ENCODE peak calls at places on chromosome 14, in four cellular contexts. B, D, O and W are unnamed samples.

GRCh38 chr14:77151918-77152588 is 10.5 kb upstream of the ZDHHC22 start:
- DNase-seq in B (peak; percentile 42), D (no peak), O (no peak), W (no peak)

GRCh38 chr14:60247994-60248696 is 876 bp upstream of the PPM1A start:
- DNase-seq in B (peak; percentile 94), O (peak; percentile 80), D (peak; percentile 93), W (peak; percentile 98)

GRCh38 chr14:53035796-53036195 is 84.9 kb upstream of the FERMT2 start:
- DNase-seq in B (no peak), D (no peak), O (no peak), W (no peak)

GRCh38 chr14:44803239-44803905 is 158.4 kb downstream of the KLHL28 start:
- DNase-seq in B (peak; percentile 31), O (no peak), D (no peak), W (peak; percentile 69)

GRCh38 chr14:22448035-22448904 is 140.8 kb downstream of the DAD1 start:
- DNase-seq in O (no peak), B (no peak), D (no peak), W (no peak)

GRCh38 chr14:33184587-33184986 is 245.9 kb downstream of the NPAS3 start:
- DNase-seq in O (peak; percentile 4), B (no peak), D (no peak), W (no peak)

GRCh38 chr14:32629146-32629545 is 300.0 kb downstream of the AKAP6 start:
- DNase-seq in B (no peak), O (no peak), D (no peak), W (no peak)

GRCh38 chr14:98137626-98138025 is 1134.4 kb downstream of the BCL11B start:
- DNase-seq in O (no peak), D (no peak), B (no peak), W (no peak)

GRCh38 chr14:65208548-65208947 is 106.2 kb upstream of the MAX start:
- DNase-seq in D (no peak), O (no peak), B (no peak), W (no peak)

GRCh38 chr14:87409401-87409800 is 583.6 kb downstream of the GALC start:
- DNase-seq in B (no peak), D (no peak), O (no peak), W (no peak)

GRCh38 chr14:79842270-79842669 is 369.0 kb downstream of the DIO2 start:
- DNase-seq in D (no peak), O (peak; percentile 46), B (no peak), W (no peak)

GRCh38 chr14:79514700-79515099 is 696.6 kb downstream of the DIO2 start:
- DNase-seq in D (no peak), B (no peak), O (peak; percentile 23), W (no peak)

GRCh38 chr14:43795600-43796228 is 711.4 kb downstream of the FSCB start:
- DNase-seq in B (no peak), D (no peak), O (no peak), W (no peak)

GRCh38 chr14:34614638-34615037 is 15.3 kb downstream of the SNX6 start:
- DNase-seq in O (no peak), B (no peak), D (no peak), W (no peak)

GRCh38 chr14:72638021-72638420 is 255.9 kb downstream of the DPF3 start:
- DNase-seq in B (no peak), D (no peak), O (no peak), W (no peak)

GRCh38 chr14:74619672-74620131 is 7.7 kb upstream of the LTBP2 start:
- DNase-seq in O (peak; percentile 97), B (no peak), D (peak; percentile 58), W (no peak)

GRCh38 chr14:68979722-68980552 is 835 bp upstream of the ACTN1 start:
- DNase-seq in B (peak; percentile 35), D (peak; percentile 73), O (no peak), W (peak; percentile 55)

GRCh38 chr14:99606359-99606758 is 2.4 kb upstream of the CCDC85C start:
- DNase-seq in O (no peak), B (no peak), D (no peak), W (no peak)

GRCh38 chr14:101501858-101502615 is 59.3 kb upstream of the DIO3 start:
- DNase-seq in O (no peak), B (no peak), D (no peak), W (no peak)

GRCh38 chr14:58297412-58297761 is 968 bp upstream of the ARID4A start:
- DNase-seq in D (peak; percentile 58), O (no peak), B (no peak), W (no peak)